ENCODE peak calls at places on chromosomes 5 and 9, in ten cellular contexts. D, T, F, W, J, O, N, X, R and G are unnamed samples.
A peak's percentile ranks its signal among the peaks of the same experiment; 100 is the strongest.

GRCh38 chr9:116928283-116928682 is 241.2 kb downstream of the TRIM32 start:
- DNase-seq in N (peak; percentile 45), O (no peak), W (no peak), T (no peak), R (no peak), X (no peak), F (no peak), D (no peak), J (no peak), G (no peak)

GRCh38 chr5:149757186-149757950 is 27.3 kb downstream of the PPARGC1B start:
- DNase-seq in D (no peak), O (no peak), T (no peak), X (no peak), W (no peak), N (peak; percentile 69), F (no peak), J (no peak), R (no peak), G (no peak)

GRCh38 chr5:41356746-41357145 is 143.4 kb upstream of the C6 start:
- DNase-seq in W (no peak), N (no peak), D (no peak), F (no peak), J (no peak), T (no peak), O (no peak), R (peak; percentile 81), X (no peak), G (no peak)

GRCh38 chr5:51384281-51384840 is 1.1 kb downstream of the ISL1 start:
- DNase-seq in D (no peak), X (no peak), W (no peak), R (no peak), F (no peak), N (no peak), O (no peak), T (no peak), J (no peak), G (no peak)

GRCh38 chr9:92406506-92406905 is 2.1 kb upstream of the OGN start:
- DNase-seq in O (peak; percentile 55), X (peak; percentile 84), R (no peak), W (no peak), F (peak; percentile 39), J (peak; percentile 8), D (no peak), T (no peak), N (no peak), G (peak; percentile 75)

GRCh38 chr5:1199649-1200494 is 1.5 kb upstream of the SLC6A19 start:
- DNase-seq in X (peak; percentile 37), T (no peak), F (no peak), D (no peak), W (no peak), J (no peak), O (no peak), R (no peak), N (no peak), G (no peak)

GRCh38 chr5:108216890-108217289 is 165.0 kb downstream of the FBXL17 start:
- DNase-seq in D (no peak), X (no peak), R (no peak), F (peak; percentile 62), O (no peak), N (peak; percentile 67), W (no peak), T (peak; percentile 32), J (no peak), G (no peak)

GRCh38 chr9:122332083-122332482 is 38.7 kb upstream of the PTGS1 start:
- DNase-seq in D (no peak), X (peak; percentile 27), T (no peak), N (no peak), W (no peak), O (no peak), J (no peak), F (no peak), R (peak; percentile 61), G (no peak)

GRCh38 chr5:132718544-132719312 is 18.6 kb downstream of the KIF3A start:
- DNase-seq in O (no peak), W (no peak), N (no peak), D (no peak), J (no peak), F (no peak), X (no peak), R (no peak), T (no peak), G (no peak)

GRCh38 chr5:36688722-36689121 is 82.3 kb downstream of the SLC1A3 start:
- DNase-seq in R (peak; percentile 68), N (peak; percentile 25), T (peak; percentile 29), W (no peak), D (no peak), O (no peak), J (no peak), F (no peak), X (peak; percentile 84), G (no peak)

DNA sequence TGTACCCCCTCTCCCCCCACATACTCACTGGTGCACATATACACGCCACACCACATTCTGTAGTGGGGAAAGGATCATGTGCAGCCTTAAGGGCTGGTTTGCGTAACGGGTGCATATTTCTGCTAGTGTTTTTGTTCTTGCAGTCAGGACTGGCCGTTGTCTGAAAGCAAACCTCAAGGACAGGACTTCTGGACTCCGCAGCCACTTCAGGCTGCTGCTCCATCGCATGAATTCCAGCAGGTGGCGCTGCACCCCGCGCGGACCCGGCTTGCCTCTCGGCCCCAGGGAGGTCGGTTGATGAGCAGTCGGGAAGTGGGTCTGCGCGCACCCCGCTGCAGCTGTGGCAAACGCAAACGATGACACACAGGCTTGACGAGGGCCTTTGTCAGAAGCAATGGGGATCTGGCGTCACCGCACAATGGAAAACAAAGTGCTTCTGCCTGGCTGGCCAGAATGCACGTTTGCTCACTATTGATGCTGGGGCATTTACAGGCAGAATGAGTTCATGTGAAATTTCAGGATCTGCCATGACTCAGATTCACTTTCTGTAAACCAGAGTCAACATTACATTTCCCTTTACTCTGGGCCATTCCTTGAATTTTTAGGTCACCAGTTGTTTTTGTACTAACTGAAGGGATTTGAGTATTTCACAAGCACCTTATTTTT is 36.3 kb upstream of the GLRX start:
- DNase-seq in X (peak; percentile 95), O (peak; percentile 84), T (peak; percentile 71), J (peak; percentile 41), W (peak; percentile 97), R (peak; percentile 97), D (peak; percentile 96), N (peak; percentile 97), F (peak; percentile 99), G (peak; percentile 98)
- H3K4me3 ChIP-seq in X (no peak overlapping the region), O (peak overlapping the region; percentile 47), T (peak overlapping the region; percentile 24), J (peak overlapping the region; percentile 34), W (peak overlapping the region; percentile 57), R (peak overlapping the region; percentile 20), D (peak overlapping the region; percentile 20), N (peak overlapping the region; percentile 29), F (peak overlapping the region; percentile 46), G (peak overlapping the region; percentile 16)

DNA sequence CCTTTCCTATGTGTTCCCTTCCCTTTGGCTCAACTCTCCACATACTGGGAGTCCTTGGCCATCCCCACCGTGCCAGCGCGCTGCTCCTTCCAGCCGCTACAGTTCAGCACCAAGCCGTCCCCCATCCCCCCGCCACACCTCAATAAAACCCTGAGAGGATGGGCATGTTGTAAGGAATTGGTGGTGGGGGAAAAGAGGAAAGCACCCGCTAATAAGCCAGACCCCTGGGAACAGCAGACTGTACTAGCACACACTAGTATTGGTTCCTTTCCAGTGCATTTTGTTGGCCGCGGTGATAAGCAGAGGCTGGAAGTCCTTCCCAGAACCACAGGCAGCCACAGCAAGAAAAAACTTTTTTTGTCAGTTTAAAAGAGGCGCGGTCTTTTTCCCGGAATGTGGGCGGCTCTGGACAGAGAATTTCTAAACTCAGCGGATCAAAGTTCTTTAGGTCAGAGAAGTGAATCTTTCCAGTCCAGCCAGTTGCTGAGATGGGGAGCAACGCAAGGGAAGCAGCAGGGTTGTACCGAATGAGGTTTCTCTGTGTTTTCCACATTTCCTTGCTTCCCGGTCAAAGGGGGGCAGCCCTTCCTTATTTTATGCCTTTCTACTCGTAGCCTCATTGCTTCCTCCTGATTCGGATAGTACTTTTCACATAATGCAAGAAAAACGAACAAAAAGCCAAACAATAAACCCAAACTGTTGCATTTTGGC is 2.1 kb downstream of the CHSY3 start:
- DNase-seq in W (no peak), T (no peak), J (no peak), D (no peak), O (no peak), N (no peak), X (no peak), R (peak; percentile 70), F (peak; percentile 58), G (peak; percentile 60)
- H3K4me3 ChIP-seq in W (peak overlapping the region; percentile 83), T (no peak overlapping the region), J (peak overlapping the region; percentile 77), D (peak overlapping the region; percentile 72), O (no peak overlapping the region), N (no peak overlapping the region), X (no peak overlapping the region), R (peak overlapping the region; percentile 39), F (peak overlapping the region; percentile 60), G (peak overlapping the region; percentile 84)

DNA sequence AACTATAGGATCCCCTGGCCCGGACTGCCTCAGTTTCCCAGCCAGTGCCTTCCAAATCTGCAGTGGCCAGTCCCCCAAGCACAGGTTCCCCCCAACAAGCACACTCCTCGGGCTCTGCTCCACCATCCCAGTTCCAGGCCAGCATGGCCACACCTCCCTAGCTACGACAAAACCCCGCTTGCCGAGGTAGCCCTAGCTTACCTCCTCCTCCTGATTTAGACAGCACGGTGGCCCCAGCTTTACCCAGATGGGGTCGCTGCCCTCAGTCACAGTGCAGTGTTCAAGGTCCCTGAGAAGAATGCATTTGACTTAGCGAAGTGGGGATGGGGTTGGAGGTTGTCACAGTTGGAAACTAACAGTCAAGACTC is 40.8 kb upstream of the GARNL3 start:
- DNase-seq in F (no peak), D (no peak), O (no peak), R (no peak), X (no peak), W (no peak), T (no peak), J (no peak), N (no peak), G (no peak)
- H3K4me3 ChIP-seq in F (no peak overlapping the region), D (peak overlapping the region; percentile 88), O (no peak overlapping the region), R (peak overlapping the region; percentile 80), X (no peak overlapping the region), W (peak overlapping the region; percentile 64), T (peak overlapping the region; percentile 33), J (peak overlapping the region; percentile 82), N (no peak overlapping the region), G (peak overlapping the region; percentile 77)

GRCh38 chr9:120926397-120926928 is at the start of gene TRAF1:
- DNase-seq in O (peak; percentile 51), W (no peak), R (no peak), N (no peak), T (no peak), D (no peak), X (peak; percentile 75), F (no peak), J (no peak), G (no peak)
- H3K4me3 ChIP-seq in O (peak within 1 kb of the TSS; percentile 96), W (no peak within 1 kb of the TSS), R (no peak within 1 kb of the TSS), N (no peak within 1 kb of the TSS), T (no peak within 1 kb of the TSS), D (no peak within 1 kb of the TSS), X (no peak within 1 kb of the TSS), F (no peak within 1 kb of the TSS), J (peak within 1 kb of the TSS; percentile 29), G (no peak within 1 kb of the TSS)

GRCh38 chr9:130938652-130939404 is at the start of gene FIBCD1:
- DNase-seq in F (no peak), X (peak; percentile 82), W (no peak), N (no peak), R (peak; percentile 86), O (no peak), T (peak; percentile 29), D (no peak), J (no peak), G (no peak)
- H3K4me3 ChIP-seq in F (peak within 1 kb of the TSS; percentile 49), X (peak within 1 kb of the TSS; percentile 38), W (peak within 1 kb of the TSS; percentile 55), N (peak within 1 kb of the TSS; percentile 48), R (peak within 1 kb of the TSS; percentile 76), O (no peak within 1 kb of the TSS), T (peak within 1 kb of the TSS; percentile 58), D (peak within 1 kb of the TSS; percentile 56), J (peak within 1 kb of the TSS; percentile 52), G (peak within 1 kb of the TSS; percentile 35)